ENCODE peak calls at places on chromosomes 12 and 14, in four cellular contexts. I, M, T and D are unnamed samples.

GRCh38 chr14:51068268-51068667 is 26.6 kb downstream of the TRIM9 start:
- DNase-seq in I (no peak), M (no peak), T (no peak), D (no peak)

GRCh38 chr14:50036211-50036610 is 80.2 kb downstream of the VCPKMT start:
- DNase-seq in I (no peak), M (no peak), T (no peak), D (no peak)

GRCh38 chr14:34237098-34237497 is 224.9 kb downstream of the SPTSSA start:
- DNase-seq in I (no peak), M (no peak), T (no peak), D (no peak)

GRCh38 chr12:20368653-20369163 is 371 bp downstream of the PDE3A start:
- DNase-seq in I (no peak), M (no peak), T (peak; percentile 17), D (no peak)

GRCh38 chr14:69358233-69358963 is 39.7 kb downstream of the ERH start:
- DNase-seq in I (no peak), M (no peak), T (no peak), D (no peak)

GRCh38 chr12:11209098-11209497 is 22.4 kb upstream of the TAS2R42 start:
- DNase-seq in I (no peak), M (no peak), T (no peak), D (no peak)

GRCh38 chr14:95046711-95047681 is 110.3 kb downstream of the DICER1 start:
- DNase-seq in I (no peak), M (no peak), T (no peak), D (no peak)

GRCh38 chr12:51759175-51759574 is 89.3 kb downstream of the FIGNL2 start:
- DNase-seq in I (no peak), M (no peak), T (no peak), D (no peak)

GRCh38 chr12:23093488-23093887 is 468.5 kb downstream of the ETNK1 start:
- DNase-seq in I (no peak), M (no peak), T (no peak), D (no peak)

GRCh38 chr12:112468041-112468440 is 49.3 kb downstream of the PTPN11 start:
- DNase-seq in I (no peak), M (no peak), T (no peak), D (no peak)

GRCh38 chr12:125110641-125111360 is 45.6 kb downstream of the AACS start:
- DNase-seq in I (no peak), M (peak; percentile 54), T (peak; percentile 28), D (peak; percentile 21)

GRCh38 chr12:100936661-100937060 is 142.1 kb downstream of the ANO4 start:
- DNase-seq in I (no peak), M (no peak), T (no peak), D (no peak)

GRCh38 chr14:21308132-21308478 is 28.2 kb downstream of the RPGRIP1 start:
- DNase-seq in I (no peak), M (no peak), T (no peak), D (no peak)

GRCh38 chr12:118256352-118256751 is 116.4 kb downstream of the TAOK3 start:
- DNase-seq in I (no peak), M (no peak), T (no peak), D (no peak)

GRCh38 chr12:122422769-122423257 is 344 bp upstream of the CLIP1 start:
- DNase-seq in I (peak; percentile 14), M (no peak), T (peak; percentile 41), D (no peak)

GRCh38 chr14:99348816-99349609 is 77.0 kb upstream of the BCL11B start:
- DNase-seq in I (no peak), M (no peak), T (peak; percentile 33), D (peak; percentile 1)

GRCh38 chr12:126038434-126038833 is 973.2 kb downstream of the AACS start:
- DNase-seq in I (no peak), M (no peak), T (no peak), D (no peak)

GRCh38 chr14:80208426-80208950 is 2.8 kb downstream of the DIO2 start:
- DNase-seq in I (no peak), M (no peak), T (no peak), D (no peak)

GRCh38 chr12:112353389-112353788 is 28.8 kb downstream of the HECTD4 start:
- DNase-seq in I (no peak), M (no peak), T (no peak), D (no peak)

GRCh38 chr14:74618078-74618952 is 6.3 kb upstream of the LTBP2 start:
- DNase-seq in I (peak; percentile 84), M (no peak), T (no peak), D (no peak)

GRCh38 chr12:57898308-57898970 is 42.9 kb upstream of the ATP23 start:
- DNase-seq in I (no peak), M (no peak), T (no peak), D (no peak)

GRCh38 chr14:105069887-105070759 is 4.9 kb upstream of the GPR132 start:
- DNase-seq in I (no peak), M (no peak), T (peak; percentile 56), D (no peak)

GRCh38 chr12:55745361-55746146 is 2.6 kb downstream of the GDF11 start:
- DNase-seq in I (no peak), M (no peak), T (no peak), D (no peak)

GRCh38 chr14:54804720-54805060 is 97.9 kb downstream of the GCH1 start:
- DNase-seq in I (no peak), M (no peak), T (no peak), D (no peak)

GRCh38 chr14:106436310-106436905 is 910.0 kb downstream of the TMEM121 start:
- DNase-seq in I (no peak), M (no peak), T (no peak), D (no peak)

GRCh38 chr12:6824962-6825381 is 3.2 kb upstream of the P3H3 start:
- DNase-seq in I (no peak), M (no peak), T (peak; percentile 29), D (peak; percentile 11)

GRCh38 chr14:88791629-88792571 is 853 bp downstream of the EML5 start:
- DNase-seq in I (no peak), M (no peak), T (no peak), D (no peak)

GRCh38 chr12:21301-22189 is 45.0 kb upstream of the IQSEC3 start:
- DNase-seq in I (no peak), M (no peak), T (peak; percentile 2), D (no peak)

GRCh38 chr14:72902802-72903530 is 9.1 kb upstream of the DPF3 start:
- DNase-seq in I (no peak), M (no peak), T (no peak), D (no peak)

GRCh38 chr12:23083267-23083666 is 458.3 kb downstream of the ETNK1 start:
- DNase-seq in I (no peak), M (peak; percentile 15), T (no peak), D (peak; percentile 0)

GRCh38 chr12:12338528-12339168 is 11.4 kb downstream of the MANSC1 start:
- DNase-seq in I (no peak), M (no peak), T (no peak), D (no peak)

GRCh38 chr12:99053599-99054362 is 408.7 kb downstream of the APAF1 start:
- DNase-seq in I (no peak), M (no peak), T (no peak), D (no peak)

GRCh38 chr12:49959570-49960473 is 1.9 kb upstream of the AQP5 start:
- DNase-seq in I (no peak), M (no peak), T (no peak), D (no peak)

GRCh38 chr14:52227559-52228222 is 39.8 kb upstream of the PTGDR start:
- DNase-seq in I (no peak), M (no peak), T (no peak), D (no peak)